ENCODE peak calls at places on chromosomes 1 and 21, in five cellular contexts. Q is ovary, K is brain microvascular endothelial cell, A is neural crest cell, B is PC-9. E is an unnamed sample.

GRCh38 chr21:25607812-25608737 is 794 bp upstream of the MRPL39 start:
- DNase-seq in Q (peak; percentile 78), K (peak; percentile 78), A (peak; percentile 62), B (peak; percentile 57), E (peak; percentile 25)

GRCh38 chr1:193763313-193763712 is 576.9 kb upstream of the B3GALT2 start:
- DNase-seq in Q (no peak), K (peak; percentile 12), A (no peak), B (no peak), E (no peak)

GRCh38 chr1:186629341-186629740 is 50.9 kb downstream of the PTGS2 start:
- DNase-seq in Q (no peak), K (no peak), A (no peak), B (no peak), E (no peak)

GRCh38 chr1:198932351-198932991 is 293.6 kb downstream of the PTPRC start:
- DNase-seq in Q (no peak), K (no peak), A (no peak), B (peak; percentile 16), E (no peak)

GRCh38 chr1:94924967-94925366 is 1.9 kb downstream of the CNN3 start:
- DNase-seq in Q (no peak), K (no peak), A (no peak), B (no peak), E (no peak)

GRCh38 chr1:33381979-33382378 is 48.9 kb downstream of the PHC2 start:
- DNase-seq in Q (no peak), K (no peak), A (no peak), B (no peak), E (no peak)

GRCh38 chr1:6016191-6016865 is 24.1 kb upstream of the NPHP4 start:
- DNase-seq in Q (no peak), K (peak; percentile 52), A (no peak), B (no peak), E (no peak)

GRCh38 chr1:20207546-20207945 is 21.2 kb upstream of the PLA2G2C start:
- DNase-seq in Q (no peak), K (no peak), A (no peak), B (no peak), E (no peak)

GRCh38 chr1:76278711-76279386 is 204.3 kb downstream of the ST6GALNAC3 start:
- DNase-seq in Q (no peak), K (peak; percentile 28), A (no peak), B (no peak), E (no peak)

GRCh38 chr1:53545663-53546408 is 86.6 kb downstream of the DMRTB1 start:
- DNase-seq in Q (peak; percentile 2), K (no peak), A (no peak), B (no peak), E (no peak)

GRCh38 chr1:20840731-20841130 is 53.6 kb upstream of the HP1BP3 start:
- DNase-seq in Q (no peak), K (no peak), A (no peak), B (no peak), E (no peak)

GRCh38 chr1:39933956-39934941 is 20.7 kb upstream of the MFSD2A start:
- DNase-seq in Q (peak; percentile 49), K (peak; percentile 68), A (no peak), B (peak; percentile 17), E (no peak)

GRCh38 chr1:208158640-208159541 is 85.3 kb downstream of the PLXNA2 start:
- DNase-seq in Q (no peak), K (no peak), A (no peak), B (no peak), E (no peak)

GRCh38 chr1:206933333-206933945 is 11.7 kb upstream of the FCMR start:
- DNase-seq in Q (no peak), K (no peak), A (no peak), B (no peak), E (no peak)

GRCh38 chr1:24360681-24361080 is 41.5 kb downstream of the GRHL3 start:
- DNase-seq in Q (no peak), K (no peak), A (no peak), B (no peak), E (no peak)

GRCh38 chr1:41476807-41477361 is 7.6 kb downstream of the EDN2 start:
- DNase-seq in Q (peak; percentile 33), K (peak; percentile 40), A (no peak), B (peak; percentile 68), E (no peak)

GRCh38 chr21:45550552-45551210 is 8.4 kb upstream of the SLC19A1 start:
- DNase-seq in Q (peak; percentile 21), K (no peak), A (no peak), B (no peak), E (no peak)

GRCh38 chr1:100328133-100328532 is 24.2 kb upstream of the CDC14A start:
- DNase-seq in Q (no peak), K (no peak), A (no peak), B (no peak), E (no peak)

GRCh38 chr21:37528150-37528937 is 161.8 kb downstream of the DYRK1A start:
- DNase-seq in Q (no peak), K (no peak), A (no peak), B (no peak), E (no peak)
- TF ChIP-seq CTCF in Q (no peak), K (no peak), A (no peak), B (no peak), E (no peak)

DNA sequence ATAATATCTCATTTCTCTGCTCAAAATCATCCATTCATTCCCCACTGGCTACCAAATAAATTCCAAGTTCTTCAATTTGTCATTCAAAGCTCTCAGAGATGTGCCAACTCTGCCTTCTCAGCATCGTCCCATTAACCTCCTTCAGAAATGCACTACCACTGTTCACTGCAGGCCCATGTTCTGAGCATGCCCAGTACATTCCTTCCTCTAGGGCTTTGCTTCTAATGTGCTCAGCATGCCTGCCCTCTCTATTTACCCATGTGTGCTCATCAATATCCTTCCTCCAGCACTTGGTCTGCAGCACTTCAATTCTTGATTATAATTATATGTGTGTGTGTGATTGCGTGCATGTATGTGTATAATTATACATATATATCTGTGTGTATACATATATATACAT is 36.1 kb upstream of the RGS8 start:
- DNase-seq in Q (no peak), K (peak; percentile 23), A (no peak), B (no peak), E (no peak)
- TF ChIP-seq CTCF in Q (no peak), K (peak; percentile 65), A (peak; percentile 51), B (peak; percentile 32), E (no peak)

GRCh38 chr1:177631770-177632169 is 338.1 kb downstream of the SEC16B start:
- DNase-seq in Q (no peak), K (no peak), A (no peak), B (no peak), E (no peak)
- TF ChIP-seq CTCF in Q (no peak), K (no peak), A (peak; percentile 16), B (no peak), E (no peak)

GRCh38 chr1:113714606-113715269 is 44.5 kb downstream of the PHTF1 start:
- DNase-seq in Q (no peak), K (no peak), A (no peak), B (no peak), E (no peak)
- TF ChIP-seq CTCF in Q (no peak), K (no peak), A (no peak), B (peak; percentile 19), E (peak; percentile 5)

GRCh38 chr1:164668451-164668850 is 109.5 kb downstream of the PBX1 start:
- DNase-seq in Q (no peak), K (no peak), A (no peak), B (no peak), E (no peak)
- TF ChIP-seq CTCF in Q (no peak), K (no peak), A (no peak), B (no peak), E (no peak)

DNA sequence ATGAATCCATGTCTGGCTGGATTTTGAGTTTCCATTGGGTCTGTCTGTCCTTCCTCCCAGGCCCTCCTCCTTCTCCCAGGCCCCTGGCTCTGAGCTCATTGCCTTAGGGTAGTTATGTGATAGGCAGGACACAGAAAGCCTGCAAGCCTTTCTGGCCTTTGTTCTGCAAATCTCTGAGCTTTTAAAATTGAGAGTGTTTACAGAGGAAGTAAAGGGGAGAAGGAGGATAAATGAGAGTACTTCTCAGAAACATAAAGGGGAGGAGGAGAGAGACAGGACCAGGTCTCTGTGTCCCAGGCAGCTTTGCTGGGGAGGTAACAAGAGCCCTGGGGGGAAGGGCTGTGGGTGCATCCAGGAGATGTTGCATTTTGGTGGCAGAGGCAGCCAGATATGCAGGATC is 126.7 kb downstream of the FOXD2 start:
- DNase-seq in Q (no peak), K (no peak), A (no peak), B (no peak), E (no peak)
- TF ChIP-seq CTCF in Q (no peak), K (no peak), A (no peak), B (no peak), E (no peak)

DNA sequence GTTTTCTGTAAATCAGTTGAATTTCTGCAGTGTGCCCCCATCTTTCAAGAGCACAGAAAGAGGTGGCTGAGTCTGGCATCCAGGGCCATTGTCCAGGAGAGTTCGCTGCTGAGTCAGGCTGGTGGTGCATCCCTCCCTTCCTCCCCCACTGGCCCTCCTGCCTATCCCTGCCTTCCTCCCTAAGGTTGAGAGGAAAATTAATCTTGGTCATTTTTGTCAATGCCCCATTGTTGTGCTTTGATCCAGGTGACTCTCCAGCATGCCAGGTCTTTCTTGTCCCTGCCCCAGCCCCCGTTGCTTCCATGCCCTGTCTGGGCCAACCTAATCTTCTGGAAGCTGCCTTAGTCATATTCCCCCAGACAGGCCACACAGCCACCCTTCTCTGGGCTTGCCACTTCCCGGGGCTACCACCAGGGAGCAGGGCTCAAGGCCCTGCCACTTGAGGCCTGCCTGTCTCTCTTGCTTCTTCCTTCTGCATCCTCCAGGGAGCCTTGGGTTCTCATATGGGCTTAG is 26.6 kb downstream of the PROK1 start:
- DNase-seq in Q (no peak), K (no peak), A (no peak), B (no peak), E (no peak)
- TF ChIP-seq CTCF in Q (no peak), K (peak; percentile 43), A (peak; percentile 40), B (peak; percentile 58), E (no peak)

DNA sequence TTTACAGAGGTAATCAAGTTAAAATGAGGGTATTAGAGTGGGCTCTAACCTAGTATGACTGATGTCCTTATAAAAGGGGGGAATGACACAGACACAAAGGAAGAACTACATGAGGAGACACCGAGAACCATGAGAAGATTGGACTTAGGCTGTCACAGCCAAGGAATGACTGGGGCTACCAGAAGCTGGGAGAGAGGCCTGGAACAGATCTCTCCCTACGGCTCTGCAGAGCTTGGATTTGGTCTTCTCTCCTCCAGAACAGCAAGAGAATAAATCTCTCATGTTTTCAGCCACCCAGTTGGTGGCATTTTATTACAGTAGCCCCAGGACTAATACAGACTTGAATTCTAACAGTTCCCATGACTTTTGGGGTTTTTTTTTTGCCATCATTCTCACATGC is 110.8 kb downstream of the PSMG1 start:
- DNase-seq in Q (no peak), K (no peak), A (no peak), B (no peak), E (no peak)
- TF ChIP-seq CTCF in Q (no peak), K (no peak), A (no peak), B (no peak), E (no peak)